ENCODE peak calls at places on chromosomes 2 and 18, in seven cellular contexts. R is vagina, B is thoracic aorta, C is ascending aorta, M is lower lobe of right lung, N is HFFc6, P is transverse colon. F is an unnamed sample.

GRCh38 chr2:241240320-241241004 is 52.0 kb downstream of the ANO7 start:
- DNase-seq in C (no peak), M (no peak), R (no peak), P (no peak), B (no peak), N (no peak), F (no peak)

GRCh38 chr2:177984739-177985138 is 87.8 kb downstream of the PDE11A start:
- DNase-seq in P (peak), M (no peak), N (peak), B (no peak), C (no peak), R (no peak), F (no peak)

GRCh38 chr2:165627463-165627862 is 158.0 kb downstream of the CSRNP3 start:
- DNase-seq in N (no peak), M (no peak), B (no peak), P (no peak), C (no peak), R (no peak), F (no peak)

GRCh38 chr18:10912790-10913560 is 236.4 kb downstream of the PIEZO2 start:
- DNase-seq in N (peak), M (no peak), R (no peak), C (no peak), B (no peak), P (no peak), F (no peak)

GRCh38 chr2:171365232-171365631 is 68.6 kb downstream of the METTL8 start:
- DNase-seq in M (no peak), P (peak), N (peak), R (no peak), C (no peak), B (no peak), F (no peak)

GRCh38 chr18:23437357-23438045 is 15.6 kb upstream of the RIOK3 start:
- DNase-seq in M (peak), N (peak), C (peak), B (peak), P (peak), R (no peak), F (peak)

GRCh38 chr2:36360063-36360462 is 4.5 kb downstream of the CRIM1 start:
- DNase-seq in N (no peak), C (no peak), B (no peak), R (no peak), P (no peak), M (no peak), F (no peak)

GRCh38 chr2:112646102-112646719 is 472 bp downstream of the SLC20A1 start:
- DNase-seq in P (no peak), M (no peak), C (no peak), N (no peak), R (no peak), B (no peak), F (peak)

GRCh38 chr2:88016948-88017779 is 817 bp upstream of the RNU2-63P start:
- DNase-seq in N (no peak), C (peak), B (no peak), P (peak), M (peak), R (no peak), F (peak)

GRCh38 chr2:127654084-127654837 is 8.3 kb downstream of the GPR17 start:
- DNase-seq in R (no peak), M (peak), B (no peak), C (no peak), N (no peak), P (no peak), F (no peak)

GRCh38 chr2:210429403-210430137 is 47.0 kb downstream of the LANCL1 start:
- DNase-seq in M (no peak), B (no peak), P (no peak), C (no peak), N (no peak), R (no peak), F (no peak)

GRCh38 chr2:121809607-121810006 is 54.2 kb downstream of the TSN start:
- DNase-seq in R (no peak), P (no peak), N (no peak), M (no peak), B (no peak), C (no peak), F (no peak)

GRCh38 chr18:63119647-63120046 is 199.9 kb downstream of the BCL2 start:
- DNase-seq in R (no peak), P (no peak), B (no peak), M (no peak), C (no peak), N (peak), F (no peak)

GRCh38 chr2:174117951-174118930 is 130.1 kb downstream of the OLA1 start:
- DNase-seq in N (peak), C (no peak), P (no peak), M (no peak), R (no peak), B (no peak), F (no peak)

GRCh38 chr18:10035306-10035991 is 121.6 kb downstream of the VAPA start:
- DNase-seq in N (peak), C (peak), M (peak), B (no peak), R (no peak), P (no peak), F (no peak)

GRCh38 chr2:175244697-175245096 is 63.2 kb upstream of the ATP5MC3 start:
- DNase-seq in R (no peak), C (no peak), B (no peak), N (no peak), M (no peak), P (no peak), F (no peak)

GRCh38 chr2:25481381-25482310 is 139.9 kb upstream of the DNMT3A start:
- DNase-seq in B (no peak), R (no peak), P (no peak), M (no peak), C (no peak), N (peak), F (no peak)

GRCh38 chr18:58520964-58521363 is 107.9 kb downstream of the ALPK2 start:
- DNase-seq in B (no peak), N (no peak), C (no peak), R (no peak), P (no peak), M (no peak), F (no peak)

GRCh38 chr2:25079050-25079635 is 37.3 kb downstream of the EFR3B start:
- DNase-seq in B (no peak), R (no peak), C (no peak), P (no peak), M (no peak), N (no peak), F (no peak)

GRCh38 chr2:240107386-240107785 is 28.7 kb downstream of the COPS9 start:
- DNase-seq in C (no peak), B (no peak), P (no peak), M (no peak), R (no peak), N (no peak), F (no peak)

GRCh38 chr2:231557571-231558217 is 27.4 kb upstream of the NMUR1 start:
- DNase-seq in P (peak), C (peak), N (peak), M (peak), R (no peak), B (peak), F (peak)

GRCh38 chr2:12318427-12319057 is 398.2 kb upstream of the TRIB2 start:
- DNase-seq in N (peak), C (no peak), B (no peak), M (no peak), P (peak), R (no peak), F (no peak)

GRCh38 chr2:183665976-183666375 is 541.7 kb downstream of the NUP35 start:
- DNase-seq in B (no peak), C (no peak), R (no peak), N (no peak), P (no peak), M (no peak), F (no peak)

GRCh38 chr2:118845005-118845842 is 2.2 kb downstream of the EN1 start:
- DNase-seq in N (no peak), B (no peak), R (no peak), P (no peak), M (no peak), C (peak), F (no peak)

GRCh38 chr2:36753706-36754221 is 57.3 kb downstream of the VIT start:
- DNase-seq in N (no peak), C (no peak), M (no peak), B (no peak), P (no peak), R (no peak), F (no peak)

GRCh38 chr2:173978447-173978846 is 13.3 kb upstream of the SP3 start:
- DNase-seq in P (no peak), N (no peak), B (no peak), R (no peak), C (no peak), M (no peak), F (no peak)

GRCh38 chr2:29114841-29115609 is at the start of gene CLIP4:
- DNase-seq in B (no peak), M (peak), N (peak), C (peak), P (peak), R (peak), F (peak)

GRCh38 chr2:84613082-84613481 is 96.8 kb downstream of the DNAH6 start:
- DNase-seq in P (no peak), N (no peak), R (no peak), B (no peak), C (no peak), M (no peak), F (no peak)

GRCh38 chr2:43024515-43024962 is 201.9 kb downstream of the ZFP36L2 start:
- DNase-seq in B (peak), C (peak), N (peak), R (no peak), M (no peak), P (peak), F (peak)

GRCh38 chr2:218618102-218618860 is 10.6 kb downstream of the PLCD4 start:
- DNase-seq in R (no peak), N (peak), P (no peak), B (no peak), C (no peak), M (no peak), F (no peak)

GRCh38 chr2:195498176-195498575 is 158.8 kb upstream of the SLC39A10 start:
- DNase-seq in R (no peak), N (no peak), C (no peak), B (no peak), P (peak), M (no peak), F (no peak)

GRCh38 chr2:156331572-156332451 is 709 bp downstream of the NR4A2 start:
- DNase-seq in N (peak), R (peak), P (peak), M (peak), C (peak), B (no peak), F (no peak)

GRCh38 chr2:46963961-46964673 is 48.5 kb upstream of the MCFD2 start:
- DNase-seq in M (no peak), B (no peak), P (no peak), R (no peak), C (no peak), N (peak), F (no peak)

GRCh38 chr2:201773990-201774389 is 6.7 kb downstream of the ALS2 start:
- DNase-seq in C (no peak), N (no peak), B (no peak), R (no peak), M (no peak), P (no peak), F (no peak)

DNA sequence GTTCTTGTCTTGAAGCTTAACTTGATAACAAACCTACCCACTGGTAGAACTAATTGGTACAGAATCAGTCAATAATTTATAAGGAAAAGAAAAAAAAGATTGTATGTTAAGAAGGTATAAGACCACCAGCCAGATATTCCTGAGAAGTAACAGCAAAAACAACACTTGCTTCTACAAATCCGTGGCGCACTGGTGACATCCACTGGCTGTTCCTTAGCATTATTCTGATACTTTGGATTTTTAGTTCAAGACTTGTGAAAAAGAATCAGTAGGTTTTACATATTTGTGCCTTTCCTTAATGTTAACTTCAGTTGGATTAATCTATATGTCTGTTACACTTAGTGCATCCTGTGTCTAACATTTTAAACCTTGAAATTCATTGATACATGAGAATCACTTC is 141.8 kb downstream of the GRB14 start:
- DNase-seq in P (no peak), C (no peak), B (no peak), M (no peak), N (no peak), R (no peak), F (peak)
- TF ChIP-seq CTCF in P (no peak), C (peak), B (peak), M (peak), N (peak), R (peak), F (peak)

GRCh38 chr2:79512442-79513401 is at the start of gene CTNNA2:
- DNase-seq in C (no peak), B (no peak), R (no peak), M (peak), P (peak), N (no peak), F (peak)
- TF ChIP-seq CTCF in C (no peak), B (no peak), R (no peak), M (no peak), P (no peak), N (no peak), F (peak)

DNA sequence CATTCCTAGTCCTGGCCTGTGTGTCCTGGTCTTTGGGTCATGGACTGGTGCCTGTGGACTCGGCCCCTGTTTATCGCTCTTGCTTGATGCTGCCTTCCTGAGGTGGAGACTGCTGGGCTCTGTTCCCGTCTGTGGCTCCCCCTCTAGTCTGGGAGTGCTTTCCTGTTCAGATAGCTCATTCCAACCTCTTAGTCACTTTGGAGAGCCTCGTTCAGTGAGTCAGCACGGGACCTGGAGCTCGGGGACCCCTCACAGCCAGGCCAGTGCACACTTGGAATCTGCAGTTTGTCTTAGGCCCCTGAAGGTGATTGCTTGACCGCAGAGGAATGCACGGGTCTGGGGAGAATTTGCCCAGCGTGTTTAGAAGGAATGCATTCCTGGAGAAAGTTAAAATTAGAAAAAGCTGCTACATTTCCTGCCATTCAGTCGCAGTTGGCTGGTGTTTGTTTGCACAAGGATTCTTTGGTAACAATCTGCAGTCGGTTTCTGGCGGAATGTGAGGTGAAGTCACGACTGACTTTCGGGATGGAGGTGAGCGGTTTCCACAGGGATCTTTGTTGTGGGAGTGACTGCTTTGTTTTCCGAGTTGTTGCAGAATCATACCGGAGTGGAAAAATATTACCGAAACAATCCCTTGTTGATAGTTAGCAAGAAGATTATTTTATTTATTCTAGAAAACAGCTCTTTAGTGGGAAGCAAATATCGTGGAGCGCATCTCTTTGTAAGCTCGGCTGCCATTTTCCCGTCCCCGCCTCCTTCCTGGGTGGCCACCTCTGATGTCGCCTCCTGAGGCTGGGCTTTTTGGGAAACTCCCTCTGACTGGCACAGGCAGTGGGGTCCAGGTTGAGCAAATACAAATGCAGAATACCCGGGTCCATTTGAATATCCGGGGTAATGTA is 29.6 kb downstream of the SH3BP4 start:
- DNase-seq in R (peak), M (no peak), C (peak), N (peak), B (peak), P (peak), F (peak)
- TF ChIP-seq CTCF in R (no peak), M (no peak), C (no peak), N (no peak), B (no peak), P (no peak), F (no peak)

DNA sequence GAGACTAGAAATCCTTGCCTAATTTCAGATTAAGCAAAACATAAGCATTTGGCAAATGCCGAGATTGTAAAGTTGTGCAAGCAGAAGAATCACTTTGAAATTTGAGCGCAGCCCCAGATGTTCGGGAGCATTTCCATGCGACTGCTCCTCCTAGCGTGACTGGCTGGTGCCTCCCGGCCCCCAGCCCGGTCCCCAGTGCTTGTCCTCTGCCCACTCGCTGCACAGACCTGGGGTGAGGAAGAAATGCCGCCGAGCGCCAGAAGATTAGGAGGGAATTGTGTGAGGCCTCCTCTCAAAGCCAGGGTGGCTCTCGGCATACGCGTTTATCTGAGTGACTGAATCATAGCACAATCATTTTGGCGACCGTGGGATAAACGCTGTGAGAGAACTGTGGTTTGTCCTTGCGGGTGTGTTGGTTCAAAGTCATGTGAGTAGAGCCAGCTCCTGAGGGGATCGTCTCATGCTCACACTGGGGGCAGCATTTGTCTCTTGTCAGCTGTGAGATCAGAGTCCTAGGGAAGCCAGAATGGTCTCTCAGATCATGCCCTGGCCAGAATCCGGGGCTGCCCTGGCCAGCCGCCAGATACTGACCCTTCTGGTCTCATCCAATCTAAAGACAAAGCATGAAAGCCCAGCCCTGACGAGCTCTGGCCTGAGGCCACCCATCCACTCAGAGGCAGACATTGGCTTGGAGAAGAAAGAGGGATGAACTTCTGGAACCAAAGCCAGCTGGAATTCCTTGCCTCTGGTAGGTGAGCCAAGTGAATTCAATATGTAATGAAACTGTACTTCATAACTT is 189.3 kb downstream of the SH3RF3 start:
- DNase-seq in N (peak), C (peak), R (peak), M (peak), B (peak), P (peak), F (no peak)
- TF ChIP-seq CTCF in N (peak), C (peak), R (peak), M (peak), B (peak), P (no peak), F (no peak)

F was measured in progenitor cell of endocrine pancreas.